ENCODE peak calls at places on chromosome 20, in seven cellular contexts. One of them, this sample, is unnamed.

GRCh38 chr20:19937651-19938420 is 79.3 kb upstream of the NAA20 start:
- DNase-seq in stimulated activated effector memory CD8-positive, alpha-beta T cell treated with anti-CD3 and anti-CD28 coated beads, Interleukin-12 subunit alpha, Interleukin-12 subunit beta, amount 100 ng/mL, for 72 hours: no peak
- DNase-seq in naive thymus-derived CD4-positive, alpha-beta T cell: no peak
- DNase-seq in HTR-8/SVneo: no peak
- DNase-seq in activated CD4-positive, alpha-beta memory T cell treated with anti-CD3 and anti-CD28 coated beads, Interleukin-2, amount 10 ng/mL, durations not matched to agents 7 days and 5 days: peak; percentile 45
- DNase-seq in activated naive CD8-positive, alpha-beta T cell treated with anti-CD3 and anti-CD28 coated beads for 36 hours: peak; percentile 17
- DNase-seq in aorta: no peak
- DNase-seq in this sample: peak; percentile 30

GRCh38 chr20:15708984-15709598 is 864.2 kb downstream of the KIF16B start:
- DNase-seq in stimulated activated effector memory CD8-positive, alpha-beta T cell treated with anti-CD3 and anti-CD28 coated beads, Interleukin-12 subunit alpha, Interleukin-12 subunit beta, amount 100 ng/mL, for 72 hours: peak; percentile 3
- DNase-seq in activated CD4-positive, alpha-beta memory T cell treated with anti-CD3 and anti-CD28 coated beads, Interleukin-2, amount 10 ng/mL, durations not matched to agents 7 days and 5 days: peak; percentile 27
- DNase-seq in activated naive CD8-positive, alpha-beta T cell treated with anti-CD3 and anti-CD28 coated beads for 36 hours: peak; percentile 10
- DNase-seq in HTR-8/SVneo: no peak
- DNase-seq in naive thymus-derived CD4-positive, alpha-beta T cell: peak; percentile 9
- DNase-seq in aorta: peak; percentile 65
- DNase-seq in this sample: peak; percentile 41

GRCh38 chr20:18683839-18684238 is 96.0 kb downstream of the DTD1 start:
- DNase-seq in stimulated activated effector memory CD8-positive, alpha-beta T cell treated with anti-CD3 and anti-CD28 coated beads, Interleukin-12 subunit alpha, Interleukin-12 subunit beta, amount 100 ng/mL, for 72 hours: no peak
- DNase-seq in activated CD4-positive, alpha-beta memory T cell treated with anti-CD3 and anti-CD28 coated beads, Interleukin-2, amount 10 ng/mL, durations not matched to agents 7 days and 5 days: no peak
- DNase-seq in naive thymus-derived CD4-positive, alpha-beta T cell: no peak
- DNase-seq in aorta: no peak
- DNase-seq in HTR-8/SVneo: no peak
- DNase-seq in activated naive CD8-positive, alpha-beta T cell treated with anti-CD3 and anti-CD28 coated beads for 36 hours: no peak
- DNase-seq in this sample: no peak

GRCh38 chr20:58661298-58662141 is 10.4 kb downstream of the STX16 start:
- DNase-seq in activated naive CD8-positive, alpha-beta T cell treated with anti-CD3 and anti-CD28 coated beads for 36 hours: peak; percentile 22
- DNase-seq in naive thymus-derived CD4-positive, alpha-beta T cell: peak; percentile 41
- DNase-seq in aorta: no peak
- DNase-seq in HTR-8/SVneo: no peak
- DNase-seq in stimulated activated effector memory CD8-positive, alpha-beta T cell treated with anti-CD3 and anti-CD28 coated beads, Interleukin-12 subunit alpha, Interleukin-12 subunit beta, amount 100 ng/mL, for 72 hours: no peak
- DNase-seq in activated CD4-positive, alpha-beta memory T cell treated with anti-CD3 and anti-CD28 coated beads, Interleukin-2, amount 10 ng/mL, durations not matched to agents 7 days and 5 days: peak; percentile 50
- DNase-seq in this sample: peak; percentile 57

GRCh38 chr20:33655164-33655563 is 7.0 kb upstream of the C20orf144 start:
- DNase-seq in activated naive CD8-positive, alpha-beta T cell treated with anti-CD3 and anti-CD28 coated beads for 36 hours: no peak
- DNase-seq in aorta: no peak
- DNase-seq in activated CD4-positive, alpha-beta memory T cell treated with anti-CD3 and anti-CD28 coated beads, Interleukin-2, amount 10 ng/mL, durations not matched to agents 7 days and 5 days: no peak
- DNase-seq in HTR-8/SVneo: no peak
- DNase-seq in stimulated activated effector memory CD8-positive, alpha-beta T cell treated with anti-CD3 and anti-CD28 coated beads, Interleukin-12 subunit alpha, Interleukin-12 subunit beta, amount 100 ng/mL, for 72 hours: no peak
- DNase-seq in naive thymus-derived CD4-positive, alpha-beta T cell: no peak
- DNase-seq in this sample: no peak

GRCh38 chr20:46022411-46023147 is 6.4 kb upstream of the SLC12A5 start:
- DNase-seq in activated CD4-positive, alpha-beta memory T cell treated with anti-CD3 and anti-CD28 coated beads, Interleukin-2, amount 10 ng/mL, durations not matched to agents 7 days and 5 days: peak; percentile 77
- DNase-seq in activated naive CD8-positive, alpha-beta T cell treated with anti-CD3 and anti-CD28 coated beads for 36 hours: peak; percentile 80
- DNase-seq in HTR-8/SVneo: peak; percentile 79
- DNase-seq in aorta: peak; percentile 74
- DNase-seq in stimulated activated effector memory CD8-positive, alpha-beta T cell treated with anti-CD3 and anti-CD28 coated beads, Interleukin-12 subunit alpha, Interleukin-12 subunit beta, amount 100 ng/mL, for 72 hours: peak; percentile 75
- DNase-seq in naive thymus-derived CD4-positive, alpha-beta T cell: peak; percentile 73
- DNase-seq in this sample: peak; percentile 82

GRCh38 chr20:37413023-37413334 is 67.0 kb downstream of the SRC start:
- DNase-seq in aorta: no peak
- DNase-seq in stimulated activated effector memory CD8-positive, alpha-beta T cell treated with anti-CD3 and anti-CD28 coated beads, Interleukin-12 subunit alpha, Interleukin-12 subunit beta, amount 100 ng/mL, for 72 hours: no peak
- DNase-seq in naive thymus-derived CD4-positive, alpha-beta T cell: no peak
- DNase-seq in activated CD4-positive, alpha-beta memory T cell treated with anti-CD3 and anti-CD28 coated beads, Interleukin-2, amount 10 ng/mL, durations not matched to agents 7 days and 5 days: no peak
- DNase-seq in activated naive CD8-positive, alpha-beta T cell treated with anti-CD3 and anti-CD28 coated beads for 36 hours: no peak
- DNase-seq in HTR-8/SVneo: no peak
- DNase-seq in this sample: no peak

GRCh38 chr20:56328861-56329260 is 29.9 kb upstream of the FAM210B start:
- DNase-seq in aorta: no peak
- DNase-seq in naive thymus-derived CD4-positive, alpha-beta T cell: no peak
- DNase-seq in activated naive CD8-positive, alpha-beta T cell treated with anti-CD3 and anti-CD28 coated beads for 36 hours: no peak
- DNase-seq in activated CD4-positive, alpha-beta memory T cell treated with anti-CD3 and anti-CD28 coated beads, Interleukin-2, amount 10 ng/mL, durations not matched to agents 7 days and 5 days: no peak
- DNase-seq in HTR-8/SVneo: no peak
- DNase-seq in stimulated activated effector memory CD8-positive, alpha-beta T cell treated with anti-CD3 and anti-CD28 coated beads, Interleukin-12 subunit alpha, Interleukin-12 subunit beta, amount 100 ng/mL, for 72 hours: no peak
- DNase-seq in this sample: peak; percentile 33